ENCODE peak calls at places on chromosomes 5 and 9, in seven cellular contexts. J, S, A, C, F, X and W are unnamed samples.

GRCh38 chr5:120615967-120616645 is 152.0 kb downstream of the PRR16 start:
- DNase-seq in C (peak), X (peak), A (peak), J (peak), S (no peak), F (no peak), W (peak)

GRCh38 chr5:4987431-4987830 is 152.7 kb upstream of the ADAMTS16 start:
- DNase-seq in A (no peak), J (no peak), F (no peak), S (no peak), C (no peak), X (no peak), W (no peak)

GRCh38 chr5:92890841-92891244 is 690.2 kb downstream of the NR2F1-AS1 start:
- DNase-seq in X (peak), C (no peak), J (no peak), S (no peak), F (no peak), A (peak), W (no peak)

GRCh38 chr5:173331956-173332479 is 3.8 kb upstream of the STC2 start:
- DNase-seq in A (peak), C (peak), X (peak), S (peak), F (peak), J (peak), W (peak)

GRCh38 chr9:91223000-91223399 is 138.7 kb downstream of the AUH start:
- DNase-seq in C (no peak), A (peak), S (no peak), F (no peak), J (no peak), X (no peak), W (no peak)

GRCh38 chr5:446864-447263 is 3.9 kb downstream of the EXOC3 start:
- DNase-seq in J (peak), A (peak), F (peak), S (no peak), C (no peak), X (peak), W (peak)

GRCh38 chr9:2718001-2718697 is 839 bp downstream of the KCNV2 start:
- DNase-seq in C (no peak), S (no peak), X (no peak), F (no peak), A (no peak), J (no peak), W (no peak)

GRCh38 chr5:143495124-143495523 is 91.6 kb upstream of the NR3C1 start:
- DNase-seq in F (no peak), S (no peak), A (peak), J (peak), C (no peak), X (peak), W (peak)

GRCh38 chr9:116020801-116021200 is 132.8 kb upstream of the PAPPA start:
- DNase-seq in S (no peak), C (no peak), A (peak), J (no peak), F (no peak), X (peak), W (no peak)

DNA sequence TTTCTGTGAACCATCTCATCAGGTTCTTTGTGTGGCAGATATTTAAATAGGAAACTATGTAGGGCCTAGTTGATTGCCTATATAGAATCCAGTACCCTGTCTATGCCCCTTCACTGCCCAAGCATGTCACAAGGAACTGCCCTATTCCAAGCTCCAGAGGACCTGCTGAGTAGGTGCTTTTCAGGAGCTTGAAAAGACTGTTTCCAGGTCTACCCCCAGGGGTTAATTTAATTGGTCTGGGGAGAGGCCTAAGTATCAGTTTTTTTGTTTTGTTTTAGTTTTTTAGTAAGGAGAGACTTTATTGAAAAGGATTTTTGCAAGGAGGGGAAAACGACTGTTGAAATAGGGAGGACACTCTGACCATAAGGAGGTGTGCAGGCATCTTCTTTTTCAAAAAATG is 43.3 kb downstream of the EXOSC2 start:
- DNase-seq in C (no peak), J (no peak), S (no peak), A (no peak), F (no peak), X (no peak), W (no peak)
- TF ChIP-seq CTCF in C (no peak), J (no peak), S (no peak), A (no peak), F (no peak), X (no peak), W (no peak)

GRCh38 chr9:104094534-104095020 is 468 bp downstream of the SMC2 start:
- DNase-seq in S (no peak), A (peak), C (no peak), F (no peak), X (no peak), J (no peak), W (no peak)
- TF ChIP-seq CTCF in S (no peak), A (no peak), C (no peak), F (no peak), X (no peak), J (no peak), W (no peak)

GRCh38 chr9:101165131-101165530 is 136.6 kb downstream of the PLPPR1 start:
- DNase-seq in F (no peak), C (no peak), S (no peak), X (no peak), J (no peak), A (no peak), W (no peak)
- TF ChIP-seq CTCF in F (no peak), C (no peak), S (no peak), X (no peak), J (no peak), A (no peak), W (no peak)

GRCh38 chr5:177447066-177447610 is 524 bp downstream of the PRR7 start:
- DNase-seq in C (no peak), S (peak), A (no peak), F (peak), X (peak), J (peak), W (peak)

GRCh38 chr5:177443144-177443983 is 3.2 kb upstream of the PRR7 start:
- DNase-seq in J (no peak), A (no peak), S (no peak), F (no peak), C (no peak), X (no peak), W (no peak)

GRCh38 chr5:177444106-177445051 is 2.2 kb upstream of the PRR7 start:
- DNase-seq in J (no peak), A (no peak), X (no peak), S (no peak), F (peak), C (no peak), W (no peak)

GRCh38 chr5:177446184-177447065 is at the start of gene PRR7:
- DNase-seq in C (no peak), F (peak), S (peak), A (no peak), X (peak), J (peak), W (peak)

DNA sequence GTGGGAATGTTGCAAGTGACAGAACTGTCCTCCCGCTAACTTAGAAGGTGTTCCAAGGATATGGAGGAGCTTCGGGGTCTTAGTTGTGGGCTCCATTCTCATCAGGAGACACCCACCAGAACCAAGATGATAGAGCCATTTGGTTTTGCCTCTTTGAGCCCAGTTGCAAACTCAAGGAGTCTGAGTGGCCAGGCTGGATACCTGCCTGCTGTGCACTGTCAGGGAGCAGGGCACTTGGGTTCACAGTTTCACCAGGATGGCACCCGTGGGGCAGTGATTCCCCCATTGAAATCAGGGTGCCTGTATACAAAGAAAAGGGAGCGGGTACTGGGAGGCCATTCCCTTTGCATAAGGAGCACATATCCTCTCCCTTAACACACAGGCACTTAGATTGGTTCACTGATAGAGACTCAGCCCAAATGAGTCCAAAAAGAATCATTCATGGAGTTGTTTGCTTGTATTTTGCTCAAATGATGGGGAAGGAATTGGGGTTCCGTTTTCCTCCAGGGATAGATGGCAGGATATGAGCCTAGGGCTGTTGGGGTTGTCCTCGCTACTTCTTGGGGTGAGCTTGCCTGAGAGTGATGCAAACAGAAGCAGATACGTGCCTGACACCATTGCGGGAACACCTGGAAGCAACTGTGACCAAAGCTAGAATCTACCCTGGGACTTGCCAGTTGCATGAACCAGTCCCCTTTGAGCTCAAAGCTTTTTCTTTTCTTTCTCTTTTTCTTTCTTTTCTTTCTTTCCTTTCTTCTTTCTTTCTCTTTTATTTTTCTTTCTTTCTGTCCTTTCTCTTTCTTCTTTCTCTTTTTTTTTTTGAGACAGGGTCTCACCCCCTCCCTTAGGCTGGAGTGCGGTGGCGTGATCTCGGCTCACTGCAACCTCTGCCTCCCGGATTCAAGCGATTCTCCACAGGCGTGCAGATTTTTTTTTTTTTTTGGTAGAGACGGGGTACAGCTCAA is 1.3 kb upstream of the PRR7 start:
- DNase-seq in C (no peak), A (no peak), J (no peak), F (peak), X (no peak), S (no peak), W (no peak)
- TF ChIP-seq CTCF in C (no peak), A (no peak), J (no peak), F (no peak), X (no peak), S (no peak), W (no peak)

GRCh38 chr5:10145922-10146321 is 103.8 kb downstream of the ATPSCKMT start:
- DNase-seq in C (no peak), A (peak), J (peak), F (no peak), S (no peak), X (peak), W (peak)
- TF ChIP-seq CTCF in C (no peak), A (no peak), J (peak), F (no peak), S (peak), X (peak), W (peak)

DNA sequence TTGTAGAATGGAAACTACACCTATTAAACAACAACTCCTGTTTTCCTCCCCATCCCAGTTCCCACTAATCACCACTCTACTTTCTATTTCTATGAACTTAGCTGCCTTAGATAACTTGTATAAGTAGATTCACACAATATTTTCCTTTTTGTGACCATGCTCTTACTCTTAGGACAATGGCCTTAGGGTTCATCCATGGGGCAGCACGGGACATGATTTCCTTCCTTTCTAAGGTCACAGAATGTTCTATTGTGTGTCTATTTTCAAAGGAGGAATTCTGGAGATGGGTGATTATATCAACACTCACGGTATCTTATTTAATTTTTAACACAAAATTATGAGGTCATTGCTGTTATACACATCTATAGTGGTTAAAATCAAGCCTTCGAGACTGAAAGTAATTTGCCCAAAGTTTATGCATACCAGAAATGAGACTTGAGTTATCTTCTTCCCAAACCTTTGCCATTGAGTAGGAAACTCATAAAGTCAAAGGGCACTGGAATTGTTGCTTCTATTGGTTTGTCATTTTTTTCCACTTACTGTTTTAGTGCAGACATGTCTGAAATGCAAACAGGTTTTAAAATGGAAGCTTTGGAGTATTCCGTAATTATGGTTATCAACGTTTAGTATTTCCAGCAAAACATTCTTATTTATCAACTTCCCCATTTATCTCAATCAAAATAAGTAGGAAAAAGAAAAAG is 23.6 kb downstream of the CTSL start:
- DNase-seq in J (no peak), A (no peak), X (no peak), F (no peak), S (no peak), C (no peak), W (no peak)
- TF ChIP-seq CTCF in J (no peak), A (no peak), X (no peak), F (no peak), S (no peak), C (no peak), W (no peak)

GRCh38 chr9:17731308-17731707 is 152.4 kb downstream of the SH3GL2 start:
- DNase-seq in X (no peak), C (no peak), J (no peak), A (no peak), S (no peak), F (no peak), W (no peak)

GRCh38 chr9:17723656-17724055 is 144.8 kb downstream of the SH3GL2 start:
- DNase-seq in J (no peak), C (no peak), X (no peak), F (no peak), S (no peak), A (no peak), W (no peak)

GRCh38 chr9:17726298-17726697 is 147.4 kb downstream of the SH3GL2 start:
- DNase-seq in F (no peak), J (no peak), C (no peak), A (no peak), X (no peak), S (no peak), W (no peak)

GRCh38 chr9:17721954-17722353 is 143.1 kb downstream of the SH3GL2 start:
- DNase-seq in C (no peak), S (no peak), X (no peak), A (no peak), F (no peak), J (no peak), W (no peak)

DNA sequence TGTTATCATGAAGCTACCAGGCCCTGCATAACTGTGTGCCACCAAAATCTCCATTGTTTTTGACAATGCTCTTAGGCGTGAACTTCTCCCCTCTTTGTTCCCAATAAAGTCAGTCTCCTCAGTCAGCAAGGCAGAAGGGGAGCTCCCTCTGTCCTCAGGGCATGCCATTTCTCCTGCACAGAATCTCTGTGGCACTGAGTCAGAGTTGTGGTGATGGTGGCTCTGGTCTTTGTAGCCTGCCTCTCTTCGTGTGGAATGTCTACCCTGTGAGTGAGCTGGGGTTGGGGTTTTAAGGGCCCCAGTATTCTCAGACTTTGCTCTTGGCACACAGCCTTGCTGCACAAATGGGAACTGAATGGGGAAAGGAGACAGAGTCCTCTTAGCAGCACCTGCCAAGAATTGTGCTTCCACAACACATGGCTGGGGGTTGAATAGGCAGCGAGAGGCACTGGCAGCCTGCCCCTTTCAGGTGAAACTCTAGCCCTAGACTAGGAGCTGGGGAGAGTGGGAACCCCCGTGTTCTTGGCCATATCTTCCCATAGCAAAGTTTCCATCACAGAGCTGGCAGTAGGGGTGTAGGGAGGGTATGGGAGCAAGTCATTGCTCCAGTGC is 146.6 kb downstream of the SH3GL2 start:
- DNase-seq in F (no peak), S (no peak), X (no peak), J (no peak), C (no peak), A (no peak), W (no peak)
- TF ChIP-seq CTCF in F (no peak), S (no peak), X (no peak), J (no peak), C (no peak), A (no peak), W (no peak)

GRCh38 chr5:157917909-157918809 is 59.2 kb upstream of the CLINT1 start:
- DNase-seq in S (peak), A (peak), J (peak), X (peak), C (no peak), F (peak), W (peak)

GRCh38 chr5:157912621-157913325 is 53.8 kb upstream of the CLINT1 start:
- DNase-seq in X (no peak), C (no peak), F (no peak), J (no peak), S (no peak), A (peak), W (no peak)

GRCh38 chr5:157913575-157913974 is 54.6 kb upstream of the CLINT1 start:
- DNase-seq in F (no peak), C (no peak), S (no peak), J (no peak), A (no peak), X (no peak), W (no peak)

GRCh38 chr5:157914389-157914788 is 55.4 kb upstream of the CLINT1 start:
- DNase-seq in J (no peak), X (no peak), C (no peak), S (no peak), F (no peak), A (no peak), W (no peak)

DNA sequence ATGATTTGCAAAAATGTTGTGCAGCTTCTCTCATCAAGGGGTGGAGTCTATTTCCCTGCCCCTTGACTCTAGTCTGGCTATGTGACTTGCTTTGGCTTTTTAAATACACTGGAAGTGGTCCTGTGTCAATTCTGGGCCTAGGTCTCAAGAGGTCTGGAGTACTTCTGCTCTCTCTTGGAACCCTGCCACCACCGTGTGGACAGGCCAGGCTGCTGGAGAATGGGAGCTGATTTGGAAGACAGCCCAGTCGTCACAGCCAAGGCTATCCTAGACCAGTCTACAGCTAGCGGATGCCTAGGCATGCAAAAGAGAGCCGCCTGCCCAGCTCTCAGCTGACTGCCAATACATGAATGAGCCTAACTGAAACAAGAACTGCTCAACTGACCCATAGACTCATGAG is 56.7 kb upstream of the CLINT1 start:
- DNase-seq in F (no peak), A (peak), C (no peak), X (no peak), S (peak), J (peak), W (peak)
- TF ChIP-seq CTCF in F (no peak), A (no peak), C (no peak), X (no peak), S (no peak), J (no peak), W (no peak)

GRCh38 chr5:36777105-36777757 is 99.3 kb upstream of the NIPBL start:
- DNase-seq in X (peak), S (peak), F (peak), C (no peak), A (peak), J (peak), W (no peak)
- TF ChIP-seq CTCF in X (peak), S (peak), F (no peak), C (peak), A (peak), J (peak), W (no peak)